ENCODE peak calls at places on chromosomes 7 and 10, in six cellular contexts. Y is T1000, Q is Kasumi-1, E is AG08395, N is ecto neural progenitor cell, H is cardiac fibroblast. M is an unnamed sample.
A peak's percentile ranks its signal among the peaks of the same experiment; 100 is the strongest.

GRCh38 chr10:76329891-76330575 is 898.6 kb downstream of the LRMDA start:
- DNase-seq in N (no peak), E (peak; percentile 50), H (peak; percentile 29), Y (no peak), Q (no peak), M (no peak)

GRCh38 chr10:122446668-122447410 is 7.6 kb upstream of the ARMS2 start:
- DNase-seq in Q (no peak), N (no peak), H (peak; percentile 55), E (no peak), Y (no peak), M (peak; percentile 54)

GRCh38 chr7:131015131-131015954 is 281.3 kb upstream of the KLF14 start:
- DNase-seq in Q (no peak), N (no peak), E (no peak), H (peak; percentile 68), Y (no peak), M (peak; percentile 61)

GRCh38 chr10:119268871-119269506 is 61.6 kb downstream of the GRK5 start:
- DNase-seq in H (peak; percentile 41), Q (peak; percentile 15), E (no peak), N (no peak), Y (no peak), M (no peak)

GRCh38 chr10:47078393-47079163 is 167.3 kb downstream of the PTPN20 start:
- DNase-seq in E (no peak), H (no peak), Y (no peak), Q (no peak), N (no peak), M (no peak)

GRCh38 chr7:47610506-47611044 is 28.7 kb upstream of the TNS3 start:
- DNase-seq in H (peak; percentile 83), Y (peak; percentile 36), N (no peak), E (peak; percentile 67), Q (no peak), M (peak; percentile 97)

GRCh38 chr10:126481181-126481580 is 92.9 kb upstream of the ADAM12 start:
- DNase-seq in Q (no peak), H (no peak), Y (no peak), N (no peak), E (no peak), M (no peak)

GRCh38 chr10:103333934-103334520 is 16.9 kb downstream of the PCGF6 start:
- DNase-seq in N (no peak), Y (no peak), Q (peak; percentile 74), E (peak; percentile 37), H (peak; percentile 45), M (peak; percentile 5)

GRCh38 chr10:24651923-24652322 is 71.8 kb downstream of the ARHGAP21 start:
- DNase-seq in Q (no peak), E (no peak), Y (no peak), H (no peak), N (no peak), M (no peak)

GRCh38 chr7:86644282-86645173 is 819 bp downstream of the GRM3 start:
- DNase-seq in N (peak; percentile 73), Y (no peak), E (no peak), H (no peak), Q (no peak), M (no peak)

GRCh38 chr7:18508441-18509427 is 13.2 kb downstream of the HDAC9 start:
- DNase-seq in Y (peak; percentile 77), H (peak; percentile 84), E (peak; percentile 90), N (no peak), Q (no peak), M (peak; percentile 58)

GRCh38 chr7:111741811-111742240 is 179.5 kb upstream of the IMMP2L start:
- DNase-seq in H (peak; percentile 86), E (peak; percentile 72), Q (peak; percentile 70), N (peak; percentile 50), Y (no peak), M (peak; percentile 70)

GRCh38 chr10:28533315-28533564 is 322 bp downstream of the WAC start:
- DNase-seq in Y (no peak), Q (no peak), N (no peak), H (no peak), E (no peak), M (no peak)

GRCh38 chr10:104304346-104304745 is 33.9 kb downstream of the ITPRIP start:
- DNase-seq in N (no peak), Q (no peak), Y (no peak), H (no peak), E (no peak), M (no peak)

GRCh38 chr7:80478683-80479082 is 33.2 kb downstream of the GNAT3 start:
- DNase-seq in E (peak; percentile 26), H (peak; percentile 47), Y (no peak), Q (no peak), N (no peak), M (peak; percentile 21)

GRCh38 chr10:19788902-19789301 is 27.3 kb upstream of the PLXDC2 start:
- DNase-seq in Q (no peak), N (no peak), H (peak; percentile 5), Y (no peak), E (no peak), M (no peak)

GRCh38 chr10:126041804-126042231 is 145.5 kb downstream of the FANK1 start:
- DNase-seq in H (peak; percentile 88), E (peak; percentile 83), Y (no peak), Q (peak; percentile 100), N (peak; percentile 77), M (peak; percentile 35)

GRCh38 chr7:51009716-51010496 is 227.2 kb upstream of the GRB10 start:
- DNase-seq in E (no peak), Q (no peak), H (peak; percentile 63), Y (peak; percentile 63), N (peak; percentile 29), M (no peak)

GRCh38 chr7:24587853-24588252 is 14.6 kb downstream of the PALS2 start:
- DNase-seq in Y (no peak), H (no peak), N (no peak), E (no peak), Q (peak; percentile 41), M (peak; percentile 23)